ENCODE peak calls at places on chromosomes 4 and X, in six cellular contexts. One of them, this sample, is unnamed.

GRCh38 chrX:7889680-7890079 is 37.5 kb downstream of the PNPLA4 start:
- DNase-seq in stimulated activated CD8-positive, alpha-beta memory T cell treated with anti-CD3 and anti-CD28 coated beads, Interleukin-15, amount 100 ng/mL, for 48 hours: no peak
- DNase-seq in ecto neural progenitor cell: no peak
- DNase-seq in NCI-H146: no peak
- DNase-seq in right lobe of liver: no peak
- DNase-seq in mucosa of gallbladder: no peak
- DNase-seq in this sample: no peak

GRCh38 chr4:153634737-153635353 is 49.2 kb upstream of the TLR2 start:
- DNase-seq in right lobe of liver: no peak
- DNase-seq in ecto neural progenitor cell: no peak
- DNase-seq in NCI-H146: peak; percentile 4
- DNase-seq in mucosa of gallbladder: no peak
- DNase-seq in stimulated activated CD8-positive, alpha-beta memory T cell treated with anti-CD3 and anti-CD28 coated beads, Interleukin-15, amount 100 ng/mL, for 48 hours: no peak
- DNase-seq in this sample: no peak

GRCh38 chrX:78124304-78124703 is 15.1 kb downstream of the TAF9B start:
- DNase-seq in NCI-H146: no peak
- DNase-seq in mucosa of gallbladder: no peak
- DNase-seq in right lobe of liver: no peak
- DNase-seq in ecto neural progenitor cell: no peak
- DNase-seq in stimulated activated CD8-positive, alpha-beta memory T cell treated with anti-CD3 and anti-CD28 coated beads, Interleukin-15, amount 100 ng/mL, for 48 hours: no peak
- DNase-seq in this sample: no peak

GRCh38 chrX:13927175-13927574 is 102.5 kb downstream of the GEMIN8 start:
- DNase-seq in stimulated activated CD8-positive, alpha-beta memory T cell treated with anti-CD3 and anti-CD28 coated beads, Interleukin-15, amount 100 ng/mL, for 48 hours: no peak
- DNase-seq in right lobe of liver: no peak
- DNase-seq in ecto neural progenitor cell: no peak
- DNase-seq in NCI-H146: no peak
- DNase-seq in mucosa of gallbladder: no peak
- DNase-seq in this sample: no peak

GRCh38 chr4:7187691-7188090 is 4.6 kb upstream of the SORCS2 start:
- DNase-seq in ecto neural progenitor cell: peak; percentile 27
- DNase-seq in mucosa of gallbladder: no peak
- DNase-seq in right lobe of liver: no peak
- DNase-seq in NCI-H146: no peak
- DNase-seq in stimulated activated CD8-positive, alpha-beta memory T cell treated with anti-CD3 and anti-CD28 coated beads, Interleukin-15, amount 100 ng/mL, for 48 hours: no peak
- DNase-seq in this sample: no peak

GRCh38 chr4:136329042-136329662 is 1203.1 kb downstream of the PCDH18 start:
- DNase-seq in ecto neural progenitor cell: no peak
- DNase-seq in stimulated activated CD8-positive, alpha-beta memory T cell treated with anti-CD3 and anti-CD28 coated beads, Interleukin-15, amount 100 ng/mL, for 48 hours: no peak
- DNase-seq in mucosa of gallbladder: no peak
- DNase-seq in NCI-H146: no peak
- DNase-seq in right lobe of liver: no peak
- DNase-seq in this sample: no peak

GRCh38 chrX:14508025-14508690 is 21.2 kb upstream of the GLRA2 start:
- DNase-seq in stimulated activated CD8-positive, alpha-beta memory T cell treated with anti-CD3 and anti-CD28 coated beads, Interleukin-15, amount 100 ng/mL, for 48 hours: no peak
- DNase-seq in ecto neural progenitor cell: no peak
- DNase-seq in mucosa of gallbladder: no peak
- DNase-seq in right lobe of liver: no peak
- DNase-seq in NCI-H146: no peak
- DNase-seq in this sample: no peak

GRCh38 chrX:110442631-110443030 is 84.0 kb downstream of the RTL9 start:
- DNase-seq in mucosa of gallbladder: no peak
- DNase-seq in stimulated activated CD8-positive, alpha-beta memory T cell treated with anti-CD3 and anti-CD28 coated beads, Interleukin-15, amount 100 ng/mL, for 48 hours: no peak
- DNase-seq in NCI-H146: no peak
- DNase-seq in right lobe of liver: no peak
- DNase-seq in ecto neural progenitor cell: no peak
- DNase-seq in this sample: no peak

GRCh38 chrX:119638725-119639471 is 32.7 kb upstream of the NKRF start:
- DNase-seq in ecto neural progenitor cell: no peak
- DNase-seq in right lobe of liver: no peak
- DNase-seq in mucosa of gallbladder: no peak
- DNase-seq in NCI-H146: no peak
- DNase-seq in stimulated activated CD8-positive, alpha-beta memory T cell treated with anti-CD3 and anti-CD28 coated beads, Interleukin-15, amount 100 ng/mL, for 48 hours: no peak
- DNase-seq in this sample: no peak

GRCh38 chr4:39510348-39510929 is 16.8 kb downstream of the UGDH start:
- DNase-seq in right lobe of liver: no peak
- DNase-seq in mucosa of gallbladder: no peak
- DNase-seq in stimulated activated CD8-positive, alpha-beta memory T cell treated with anti-CD3 and anti-CD28 coated beads, Interleukin-15, amount 100 ng/mL, for 48 hours: no peak
- DNase-seq in ecto neural progenitor cell: no peak
- DNase-seq in NCI-H146: no peak
- DNase-seq in this sample: no peak

GRCh38 chr4:152073738-152074137 is 312.9 kb upstream of the GATB start:
- DNase-seq in mucosa of gallbladder: no peak
- DNase-seq in right lobe of liver: no peak
- DNase-seq in NCI-H146: no peak
- DNase-seq in stimulated activated CD8-positive, alpha-beta memory T cell treated with anti-CD3 and anti-CD28 coated beads, Interleukin-15, amount 100 ng/mL, for 48 hours: no peak
- DNase-seq in ecto neural progenitor cell: no peak
- DNase-seq in this sample: no peak

GRCh38 chr4:13694256-13694655 is 66.7 kb upstream of the BOD1L1 start:
- DNase-seq in right lobe of liver: no peak
- DNase-seq in ecto neural progenitor cell: no peak
- DNase-seq in mucosa of gallbladder: peak; percentile 18
- DNase-seq in NCI-H146: no peak
- DNase-seq in stimulated activated CD8-positive, alpha-beta memory T cell treated with anti-CD3 and anti-CD28 coated beads, Interleukin-15, amount 100 ng/mL, for 48 hours: no peak
- DNase-seq in this sample: no peak

GRCh38 chrX:20452487-20452886 is 185.8 kb upstream of the RPS6KA3 start:
- DNase-seq in stimulated activated CD8-positive, alpha-beta memory T cell treated with anti-CD3 and anti-CD28 coated beads, Interleukin-15, amount 100 ng/mL, for 48 hours: no peak
- DNase-seq in NCI-H146: no peak
- DNase-seq in ecto neural progenitor cell: no peak
- DNase-seq in right lobe of liver: no peak
- DNase-seq in mucosa of gallbladder: no peak
- DNase-seq in this sample: no peak

GRCh38 chr4:102826105-102826889 is 1.1 kb downstream of the UBE2D3 start:
- DNase-seq in NCI-H146: no peak
- DNase-seq in right lobe of liver: no peak
- DNase-seq in mucosa of gallbladder: no peak
- DNase-seq in ecto neural progenitor cell: no peak
- DNase-seq in stimulated activated CD8-positive, alpha-beta memory T cell treated with anti-CD3 and anti-CD28 coated beads, Interleukin-15, amount 100 ng/mL, for 48 hours: no peak
- DNase-seq in this sample: no peak

GRCh38 chrX:147978931-147979330 is 2.2 kb upstream of the FMR1NB start:
- DNase-seq in NCI-H146: no peak
- DNase-seq in mucosa of gallbladder: no peak
- DNase-seq in ecto neural progenitor cell: no peak
- DNase-seq in right lobe of liver: no peak
- DNase-seq in stimulated activated CD8-positive, alpha-beta memory T cell treated with anti-CD3 and anti-CD28 coated beads, Interleukin-15, amount 100 ng/mL, for 48 hours: no peak
- DNase-seq in this sample: no peak

GRCh38 chr4:7442609-7443140 is 7.9 kb upstream of the PSAPL1 start:
- DNase-seq in ecto neural progenitor cell: no peak
- DNase-seq in right lobe of liver: no peak
- DNase-seq in NCI-H146: no peak
- DNase-seq in mucosa of gallbladder: no peak
- DNase-seq in stimulated activated CD8-positive, alpha-beta memory T cell treated with anti-CD3 and anti-CD28 coated beads, Interleukin-15, amount 100 ng/mL, for 48 hours: no peak
- DNase-seq in this sample: no peak

GRCh38 chr4:159227378-159227777 is 124.5 kb downstream of the RAPGEF2 start:
- DNase-seq in NCI-H146: peak; percentile 5
- DNase-seq in stimulated activated CD8-positive, alpha-beta memory T cell treated with anti-CD3 and anti-CD28 coated beads, Interleukin-15, amount 100 ng/mL, for 48 hours: no peak
- DNase-seq in right lobe of liver: no peak
- DNase-seq in mucosa of gallbladder: no peak
- DNase-seq in ecto neural progenitor cell: no peak
- DNase-seq in this sample: no peak

GRCh38 chrX:38893441-38893840 is 92.2 kb downstream of the MID1IP1 start:
- DNase-seq in right lobe of liver: no peak
- DNase-seq in NCI-H146: no peak
- DNase-seq in ecto neural progenitor cell: no peak
- DNase-seq in mucosa of gallbladder: no peak
- DNase-seq in stimulated activated CD8-positive, alpha-beta memory T cell treated with anti-CD3 and anti-CD28 coated beads, Interleukin-15, amount 100 ng/mL, for 48 hours: no peak
- DNase-seq in this sample: no peak

GRCh38 chr4:15982833-15983528 is 20.0 kb upstream of the FGFBP2 start:
- DNase-seq in right lobe of liver: no peak
- DNase-seq in stimulated activated CD8-positive, alpha-beta memory T cell treated with anti-CD3 and anti-CD28 coated beads, Interleukin-15, amount 100 ng/mL, for 48 hours: no peak
- DNase-seq in ecto neural progenitor cell: no peak
- DNase-seq in mucosa of gallbladder: no peak
- DNase-seq in NCI-H146: no peak
- DNase-seq in this sample: no peak

GRCh38 chr4:140450352-140450751 is 22.9 kb upstream of the CLGN start:
- DNase-seq in stimulated activated CD8-positive, alpha-beta memory T cell treated with anti-CD3 and anti-CD28 coated beads, Interleukin-15, amount 100 ng/mL, for 48 hours: no peak
- DNase-seq in mucosa of gallbladder: no peak
- DNase-seq in NCI-H146: no peak
- DNase-seq in right lobe of liver: no peak
- DNase-seq in ecto neural progenitor cell: no peak
- DNase-seq in this sample: no peak

GRCh38 chr4:2691952-2692435 is 64.1 kb downstream of the TNIP2 start:
- DNase-seq in right lobe of liver: no peak
- DNase-seq in ecto neural progenitor cell: no peak
- DNase-seq in NCI-H146: no peak
- DNase-seq in stimulated activated CD8-positive, alpha-beta memory T cell treated with anti-CD3 and anti-CD28 coated beads, Interleukin-15, amount 100 ng/mL, for 48 hours: peak; percentile 27
- DNase-seq in mucosa of gallbladder: no peak
- DNase-seq in this sample: no peak

GRCh38 chr4:126705271-126705670 is 927.5 kb upstream of the INTU start:
- DNase-seq in ecto neural progenitor cell: no peak
- DNase-seq in right lobe of liver: no peak
- DNase-seq in stimulated activated CD8-positive, alpha-beta memory T cell treated with anti-CD3 and anti-CD28 coated beads, Interleukin-15, amount 100 ng/mL, for 48 hours: no peak
- DNase-seq in mucosa of gallbladder: no peak
- DNase-seq in NCI-H146: no peak
- DNase-seq in this sample: no peak

GRCh38 chr4:31343058-31343457 is 622.9 kb downstream of the PCDH7 start:
- DNase-seq in stimulated activated CD8-positive, alpha-beta memory T cell treated with anti-CD3 and anti-CD28 coated beads, Interleukin-15, amount 100 ng/mL, for 48 hours: no peak
- DNase-seq in ecto neural progenitor cell: no peak
- DNase-seq in mucosa of gallbladder: no peak
- DNase-seq in NCI-H146: no peak
- DNase-seq in right lobe of liver: no peak
- DNase-seq in this sample: no peak

GRCh38 chr4:26141916-26142638 is 178.7 kb upstream of the RBPJ start:
- DNase-seq in stimulated activated CD8-positive, alpha-beta memory T cell treated with anti-CD3 and anti-CD28 coated beads, Interleukin-15, amount 100 ng/mL, for 48 hours: no peak
- DNase-seq in NCI-H146: no peak
- DNase-seq in mucosa of gallbladder: peak; percentile 28
- DNase-seq in right lobe of liver: no peak
- DNase-seq in ecto neural progenitor cell: no peak
- DNase-seq in this sample: no peak

GRCh38 chr4:53563824-53564223 is 27.5 kb downstream of the LNX1 start:
- DNase-seq in mucosa of gallbladder: no peak
- DNase-seq in right lobe of liver: no peak
- DNase-seq in stimulated activated CD8-positive, alpha-beta memory T cell treated with anti-CD3 and anti-CD28 coated beads, Interleukin-15, amount 100 ng/mL, for 48 hours: peak; percentile 18
- DNase-seq in NCI-H146: no peak
- DNase-seq in ecto neural progenitor cell: no peak
- DNase-seq in this sample: no peak

GRCh38 chr4:45284400-45285085 is 558.2 kb upstream of the GNPDA2 start:
- DNase-seq in stimulated activated CD8-positive, alpha-beta memory T cell treated with anti-CD3 and anti-CD28 coated beads, Interleukin-15, amount 100 ng/mL, for 48 hours: no peak
- DNase-seq in mucosa of gallbladder: no peak
- DNase-seq in ecto neural progenitor cell: no peak
- DNase-seq in NCI-H146: no peak
- DNase-seq in right lobe of liver: no peak
- DNase-seq in this sample: peak; percentile 29

GRCh38 chr4:155433636-155434360 is 57.0 kb upstream of the MAP9 start:
- DNase-seq in NCI-H146: no peak
- DNase-seq in stimulated activated CD8-positive, alpha-beta memory T cell treated with anti-CD3 and anti-CD28 coated beads, Interleukin-15, amount 100 ng/mL, for 48 hours: no peak
- DNase-seq in right lobe of liver: no peak
- DNase-seq in mucosa of gallbladder: no peak
- DNase-seq in ecto neural progenitor cell: no peak
- DNase-seq in this sample: no peak

This sample was measured in mucosa of descending colon.